ENCODE peak calls at places on chromosome 3, in six cellular contexts. B is neural progenitor cell; P is NCI-H1105 treated with DMSO at 0.1 percent for 48 hours; E is stimulated activated CD8-positive, alpha-beta memory T cell treated with anti-CD3 and anti-CD28 coated beads, Interleukin-2, amount 100 ng/mL, for 48 hours; M is pancreas; U is hypothalamus. K is an unnamed sample.

GRCh38 chr3:151096697-151097096 is 11.2 kb downstream of the MED12L start:
- DNase-seq in B (no peak), P (peak; percentile 21), E (no peak), M (no peak), U (no peak), K (no peak)

GRCh38 chr3:72196377-72196929 is 411.5 kb upstream of the PROK2 start:
- DNase-seq in B (no peak), P (no peak), E (no peak), M (no peak), U (no peak), K (no peak)

GRCh38 chr3:5426094-5426883 is 238.8 kb downstream of the EDEM1 start:
- DNase-seq in B (peak; percentile 92), P (no peak), E (peak; percentile 54), M (peak; percentile 74), U (peak; percentile 8), K (peak; percentile 36)

GRCh38 chr3:46349484-46350261 is 4.2 kb upstream of the CCR2 start:
- DNase-seq in B (no peak), P (no peak), E (no peak), M (no peak), U (no peak), K (no peak)

GRCh38 chr3:150504473-150504872 is 41.8 kb downstream of the SERP1 start:
- DNase-seq in B (no peak), P (no peak), E (no peak), M (no peak), U (no peak), K (no peak)

GRCh38 chr3:150286390-150287147 is 121.5 kb upstream of the TSC22D2 start:
- DNase-seq in B (peak; percentile 64), P (peak; percentile 67), E (no peak), M (no peak), U (no peak), K (no peak)

GRCh38 chr3:170387952-170388351 is 30.4 kb downstream of the SKIL start:
- DNase-seq in B (no peak), P (no peak), E (no peak), M (no peak), U (no peak), K (peak; percentile 11)

GRCh38 chr3:38009807-38010591 is 19.4 kb downstream of the VILL start:
- DNase-seq in B (no peak), P (no peak), E (no peak), M (no peak), U (no peak), K (no peak)

GRCh38 chr3:71063768-71064287 is 519.7 kb downstream of the FOXP1 start:
- DNase-seq in B (peak; percentile 72), P (no peak), E (no peak), M (peak; percentile 50), U (no peak), K (peak; percentile 5)